ENCODE peak calls at places on chromosomes 12 and 14, in nine cellular contexts. One of them, this sample, is unnamed.

GRCh38 chr12:45518516-45519235 is 210.8 kb upstream of the ARID2 start:
- DNase-seq in upper lobe of left lung: no peak
- DNase-seq in HepG2: no peak
- DNase-seq in suprapubic skin: no peak
- DNase-seq in A549: no peak
- DNase-seq in transverse colon: no peak
- DNase-seq in sigmoid colon: no peak
- DNase-seq in stomach: no peak
- DNase-seq in ovary: no peak
- DNase-seq in this sample: no peak

GRCh38 chr14:92516344-92516965 is 2.9 kb downstream of the RIN3 start:
- DNase-seq in upper lobe of left lung: no peak
- DNase-seq in HepG2: no peak
- DNase-seq in suprapubic skin: no peak
- DNase-seq in A549: no peak
- DNase-seq in transverse colon: no peak
- DNase-seq in sigmoid colon: peak
- DNase-seq in stomach: no peak
- DNase-seq in ovary: no peak
- DNase-seq in this sample: no peak

GRCh38 chr12:21826549-21826940 is 52.0 kb upstream of the KCNJ8 start:
- DNase-seq in upper lobe of left lung: no peak
- DNase-seq in HepG2: peak
- DNase-seq in suprapubic skin: no peak
- DNase-seq in A549: no peak
- DNase-seq in transverse colon: no peak
- DNase-seq in sigmoid colon: no peak
- DNase-seq in stomach: no peak
- DNase-seq in ovary: no peak
- DNase-seq in this sample: no peak

GRCh38 chr14:86087377-86087776 is 557.4 kb downstream of the FLRT2 start:
- DNase-seq in upper lobe of left lung: no peak
- DNase-seq in HepG2: no peak
- DNase-seq in suprapubic skin: no peak
- DNase-seq in A549: no peak
- DNase-seq in transverse colon: no peak
- DNase-seq in sigmoid colon: no peak
- DNase-seq in stomach: no peak
- DNase-seq in ovary: no peak
- DNase-seq in this sample: no peak

GRCh38 chr12:52687527-52688385 is 7.5 kb upstream of the KRT1 start:
- DNase-seq in upper lobe of left lung: no peak
- DNase-seq in HepG2: no peak
- DNase-seq in suprapubic skin: no peak
- DNase-seq in A549: no peak
- DNase-seq in transverse colon: peak
- DNase-seq in sigmoid colon: no peak
- DNase-seq in stomach: no peak
- DNase-seq in ovary: no peak
- DNase-seq in this sample: no peak

GRCh38 chr14:58793096-58793740 is 155.5 kb downstream of the DACT1 start:
- DNase-seq in upper lobe of left lung: no peak
- DNase-seq in HepG2: no peak
- DNase-seq in suprapubic skin: no peak
- DNase-seq in A549: peak
- DNase-seq in transverse colon: no peak
- DNase-seq in sigmoid colon: no peak
- DNase-seq in stomach: no peak
- DNase-seq in ovary: no peak
- DNase-seq in this sample: no peak

GRCh38 chr12:126083931-126084330 is 1018.7 kb downstream of the AACS start:
- DNase-seq in upper lobe of left lung: no peak
- DNase-seq in HepG2: no peak
- DNase-seq in suprapubic skin: no peak
- DNase-seq in A549: no peak
- DNase-seq in transverse colon: no peak
- DNase-seq in sigmoid colon: no peak
- DNase-seq in stomach: no peak
- DNase-seq in ovary: no peak
- DNase-seq in this sample: no peak

GRCh38 chr12:121534495-121535148 is 46.2 kb downstream of the KDM2B start:
- DNase-seq in upper lobe of left lung: no peak
- DNase-seq in HepG2: no peak
- DNase-seq in suprapubic skin: no peak
- DNase-seq in A549: no peak
- DNase-seq in transverse colon: no peak
- DNase-seq in sigmoid colon: peak
- DNase-seq in stomach: no peak
- DNase-seq in ovary: no peak
- DNase-seq in this sample: no peak

GRCh38 chr14:52553002-52553670 is 500 bp downstream of the GPR137C start:
- DNase-seq in upper lobe of left lung: peak
- DNase-seq in HepG2: no peak
- DNase-seq in suprapubic skin: peak
- DNase-seq in A549: no peak
- DNase-seq in transverse colon: peak
- DNase-seq in sigmoid colon: peak
- DNase-seq in stomach: peak
- DNase-seq in ovary: peak
- DNase-seq in this sample: no peak

GRCh38 chr14:68097727-68098126 is 278.1 kb downstream of the RAD51B start:
- DNase-seq in upper lobe of left lung: no peak
- DNase-seq in HepG2: no peak
- DNase-seq in suprapubic skin: no peak
- DNase-seq in A549: no peak
- DNase-seq in transverse colon: no peak
- DNase-seq in sigmoid colon: no peak
- DNase-seq in stomach: no peak
- DNase-seq in ovary: no peak
- DNase-seq in this sample: no peak

DNA sequence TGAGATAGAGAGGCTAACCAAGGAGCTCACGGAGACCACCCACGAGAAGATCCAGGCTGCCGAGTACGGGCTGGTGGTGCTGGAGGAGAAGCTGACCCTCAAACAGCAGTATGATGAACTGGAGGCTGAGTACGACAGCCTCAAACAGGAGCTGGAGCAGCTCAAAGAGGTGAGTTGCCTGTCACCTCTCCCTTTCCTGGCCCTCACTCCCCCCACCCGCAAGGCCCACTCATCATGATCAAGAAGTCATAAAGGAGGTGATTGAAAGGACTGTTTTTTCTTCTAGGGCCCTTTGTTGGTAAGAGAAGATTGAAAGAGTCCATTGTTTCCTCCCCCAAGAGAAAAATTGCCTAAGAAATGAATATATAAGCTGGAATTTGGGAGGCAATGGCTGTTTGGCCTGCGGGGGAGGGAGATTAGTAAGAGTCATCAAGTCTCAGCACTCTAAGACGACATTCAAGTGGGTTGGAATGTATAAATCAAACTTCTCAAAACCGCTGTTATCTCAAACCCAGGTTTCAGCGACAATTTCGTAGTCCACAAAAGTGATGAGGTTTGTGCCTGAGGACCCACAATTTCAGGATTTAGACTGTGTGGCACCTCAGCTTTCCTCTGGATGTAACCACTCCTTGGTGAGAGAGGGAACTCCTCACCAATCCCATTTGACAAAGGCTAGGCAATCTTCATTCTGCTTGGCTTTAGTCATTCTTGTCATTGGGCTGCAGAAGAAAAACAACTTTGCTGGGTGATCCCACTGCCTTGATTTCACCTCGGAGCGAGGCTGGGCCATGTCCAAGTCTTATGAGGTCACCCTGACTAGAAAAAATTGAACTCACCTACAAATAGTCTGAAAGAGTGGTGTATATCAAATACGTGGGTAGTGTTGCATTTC is 975 bp downstream of the BICD1 start:
- DNase-seq in upper lobe of left lung: no peak
- DNase-seq in HepG2: peak
- DNase-seq in suprapubic skin: no peak
- DNase-seq in A549: peak
- DNase-seq in transverse colon: peak
- DNase-seq in sigmoid colon: no peak
- DNase-seq in stomach: no peak
- DNase-seq in ovary: peak
- DNase-seq in this sample: no peak
- TF ChIP-seq EP300 in upper lobe of left lung: no peak
- TF ChIP-seq EP300 in HepG2: no peak
- TF ChIP-seq EP300 in suprapubic skin: no peak
- TF ChIP-seq EP300 in A549: no peak
- TF ChIP-seq EP300 in transverse colon: no peak
- TF ChIP-seq EP300 in sigmoid colon: no peak
- TF ChIP-seq EP300 in stomach: no peak
- TF ChIP-seq EP300 in ovary: no peak
- TF ChIP-seq EP300 in this sample: no peak

GRCh38 chr12:127623362-127623761 is 643.6 kb upstream of the TMEM132C start:
- DNase-seq in upper lobe of left lung: no peak
- DNase-seq in HepG2: no peak
- DNase-seq in suprapubic skin: no peak
- DNase-seq in A549: no peak
- DNase-seq in transverse colon: no peak
- DNase-seq in sigmoid colon: no peak
- DNase-seq in stomach: peak
- DNase-seq in ovary: no peak
- DNase-seq in this sample: no peak

GRCh38 chr12:127625372-127625771 is 641.6 kb upstream of the TMEM132C start:
- DNase-seq in upper lobe of left lung: no peak
- DNase-seq in HepG2: no peak
- DNase-seq in suprapubic skin: no peak
- DNase-seq in A549: no peak
- DNase-seq in transverse colon: no peak
- DNase-seq in sigmoid colon: no peak
- DNase-seq in stomach: no peak
- DNase-seq in ovary: no peak
- DNase-seq in this sample: no peak

GRCh38 chr12:127628655-127629054 is 638.3 kb upstream of the TMEM132C start:
- DNase-seq in upper lobe of left lung: no peak
- DNase-seq in HepG2: no peak
- DNase-seq in suprapubic skin: no peak
- DNase-seq in A549: no peak
- DNase-seq in transverse colon: no peak
- DNase-seq in sigmoid colon: no peak
- DNase-seq in stomach: no peak
- DNase-seq in ovary: no peak
- DNase-seq in this sample: no peak

GRCh38 chr12:127632431-127632830 is 634.5 kb upstream of the TMEM132C start:
- DNase-seq in upper lobe of left lung: no peak
- DNase-seq in HepG2: no peak
- DNase-seq in suprapubic skin: no peak
- DNase-seq in A549: no peak
- DNase-seq in transverse colon: no peak
- DNase-seq in sigmoid colon: no peak
- DNase-seq in stomach: no peak
- DNase-seq in ovary: no peak
- DNase-seq in this sample: no peak

GRCh38 chr12:127629066-127629820 is 637.7 kb upstream of the TMEM132C start:
- DNase-seq in upper lobe of left lung: no peak
- DNase-seq in HepG2: no peak
- DNase-seq in suprapubic skin: no peak
- DNase-seq in A549: no peak
- DNase-seq in transverse colon: no peak
- DNase-seq in sigmoid colon: no peak
- DNase-seq in stomach: no peak
- DNase-seq in ovary: no peak
- DNase-seq in this sample: no peak
- TF ChIP-seq EP300 in upper lobe of left lung: no peak
- TF ChIP-seq EP300 in HepG2: no peak
- TF ChIP-seq EP300 in suprapubic skin: no peak
- TF ChIP-seq EP300 in A549: no peak
- TF ChIP-seq EP300 in transverse colon: no peak
- TF ChIP-seq EP300 in sigmoid colon: no peak
- TF ChIP-seq EP300 in stomach: no peak
- TF ChIP-seq EP300 in ovary: no peak
- TF ChIP-seq EP300 in this sample: no peak

GRCh38 chr12:57092876-57093411 is 4.0 kb downstream of the NAB2 start:
- DNase-seq in upper lobe of left lung: no peak
- DNase-seq in HepG2: no peak
- DNase-seq in suprapubic skin: peak
- DNase-seq in A549: no peak
- DNase-seq in transverse colon: no peak
- DNase-seq in sigmoid colon: no peak
- DNase-seq in stomach: peak
- DNase-seq in ovary: no peak
- DNase-seq in this sample: no peak

GRCh38 chr12:57093412-57094193 is 4.7 kb downstream of the NAB2 start:
- DNase-seq in upper lobe of left lung: peak
- DNase-seq in HepG2: no peak
- DNase-seq in suprapubic skin: peak
- DNase-seq in A549: peak
- DNase-seq in transverse colon: peak
- DNase-seq in sigmoid colon: peak
- DNase-seq in stomach: peak
- DNase-seq in ovary: peak
- DNase-seq in this sample: peak

GRCh38 chr12:57090924-57091632 is 2.2 kb downstream of the NAB2 start:
- DNase-seq in upper lobe of left lung: peak
- DNase-seq in HepG2: no peak
- DNase-seq in suprapubic skin: peak
- DNase-seq in A549: no peak
- DNase-seq in transverse colon: no peak
- DNase-seq in sigmoid colon: peak
- DNase-seq in stomach: no peak
- DNase-seq in ovary: no peak
- DNase-seq in this sample: no peak

GRCh38 chr12:57091633-57092528 is 3.0 kb downstream of the NAB2 start:
- DNase-seq in upper lobe of left lung: no peak
- DNase-seq in HepG2: no peak
- DNase-seq in suprapubic skin: no peak
- DNase-seq in A549: no peak
- DNase-seq in transverse colon: no peak
- DNase-seq in sigmoid colon: peak
- DNase-seq in stomach: no peak
- DNase-seq in ovary: no peak
- DNase-seq in this sample: no peak

DNA sequence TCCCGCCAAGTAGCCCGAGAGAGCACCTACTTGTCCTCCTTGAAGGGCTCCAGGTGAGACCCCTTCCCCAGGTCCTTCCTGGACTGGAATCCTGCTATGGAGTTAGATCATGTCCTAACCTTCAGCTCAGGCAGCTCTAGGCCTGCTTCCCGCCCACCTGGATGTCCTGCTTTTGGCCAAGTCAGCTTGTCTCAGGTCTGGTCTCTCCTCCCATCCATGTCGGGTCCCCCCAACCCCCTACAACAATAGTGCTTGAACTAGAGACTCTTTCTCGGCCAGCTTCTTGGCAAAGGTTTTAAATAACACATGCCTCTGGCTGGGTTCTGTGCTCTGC is 3.6 kb downstream of the NAB2 start:
- DNase-seq in upper lobe of left lung: no peak
- DNase-seq in HepG2: no peak
- DNase-seq in suprapubic skin: no peak
- DNase-seq in A549: no peak
- DNase-seq in transverse colon: no peak
- DNase-seq in sigmoid colon: no peak
- DNase-seq in stomach: no peak
- DNase-seq in ovary: no peak
- DNase-seq in this sample: no peak
- TF ChIP-seq EP300 in upper lobe of left lung: no peak
- TF ChIP-seq EP300 in HepG2: no peak
- TF ChIP-seq EP300 in suprapubic skin: no peak
- TF ChIP-seq EP300 in A549: no peak
- TF ChIP-seq EP300 in transverse colon: no peak
- TF ChIP-seq EP300 in sigmoid colon: no peak
- TF ChIP-seq EP300 in stomach: no peak
- TF ChIP-seq EP300 in ovary: no peak
- TF ChIP-seq EP300 in this sample: no peak

GRCh38 chr12:8493084-8493483 is 20.2 kb upstream of the CLEC4D start:
- DNase-seq in upper lobe of left lung: no peak
- DNase-seq in HepG2: no peak
- DNase-seq in suprapubic skin: no peak
- DNase-seq in A549: no peak
- DNase-seq in transverse colon: no peak
- DNase-seq in sigmoid colon: no peak
- DNase-seq in stomach: no peak
- DNase-seq in ovary: no peak
- DNase-seq in this sample: no peak
- TF ChIP-seq EP300 in upper lobe of left lung: no peak
- TF ChIP-seq EP300 in HepG2: no peak
- TF ChIP-seq EP300 in suprapubic skin: no peak
- TF ChIP-seq EP300 in A549: no peak
- TF ChIP-seq EP300 in transverse colon: no peak
- TF ChIP-seq EP300 in sigmoid colon: no peak
- TF ChIP-seq EP300 in stomach: no peak
- TF ChIP-seq EP300 in ovary: no peak
- TF ChIP-seq EP300 in this sample: no peak

This sample was measured in esophagus muscularis mucosa.